ENCODE peak calls at places on chromosome 7, in six cellular contexts. P, R, T, S, I and H are unnamed samples.
A peak's percentile ranks its signal among the peaks of the same experiment; 100 is the strongest.

GRCh38 chr7:46385662-46386309 is 464.7 kb upstream of the IGFBP3 start:
- DNase-seq in P (peak; percentile 80), R (no peak), T (peak; percentile 93), S (no peak), I (no peak), H (no peak)

GRCh38 chr7:86904949-86905834 is 154.3 kb downstream of the ELAPOR2 start:
- DNase-seq in P (peak; percentile 41), R (no peak), T (peak; percentile 11), S (no peak), I (no peak), H (no peak)

GRCh38 chr7:45174328-45174610 is 16.7 kb downstream of the RAMP3 start:
- DNase-seq in P (no peak), R (no peak), T (no peak), S (no peak), I (no peak), H (no peak)

GRCh38 chr7:113998934-113999333 is 80.1 kb upstream of the PPP1R3A start:
- DNase-seq in P (no peak), R (no peak), T (no peak), S (no peak), I (no peak), H (no peak)

GRCh38 chr7:55100962-55101327 is 82.1 kb downstream of the EGFR start:
- DNase-seq in P (no peak), R (no peak), T (no peak), S (no peak), I (no peak), H (no peak)

GRCh38 chr7:98866765-98867164 is 3.0 kb downstream of the TMEM130 start:
- DNase-seq in P (no peak), R (no peak), T (no peak), S (no peak), I (no peak), H (no peak)

GRCh38 chr7:24573008-24573553 is at the start of gene PALS2:
- DNase-seq in P (peak; percentile 84), R (peak; percentile 78), T (peak; percentile 40), S (peak; percentile 76), I (peak; percentile 70), H (peak; percentile 62)

GRCh38 chr7:115635367-115635766 is 395.2 kb downstream of the TFEC start:
- DNase-seq in P (peak; percentile 11), R (no peak), T (peak; percentile 42), S (no peak), I (no peak), H (no peak)

GRCh38 chr7:96414931-96415292 is 93.0 kb upstream of the SLC25A13 start:
- DNase-seq in P (peak; percentile 23), R (no peak), T (peak; percentile 7), S (peak; percentile 69), I (no peak), H (no peak)

GRCh38 chr7:39304683-39305405 is 261.4 kb upstream of the YAE1 start:
- DNase-seq in P (no peak), R (no peak), T (no peak), S (no peak), I (no peak), H (no peak)